ENCODE peak calls at places on chromosomes 4 and X, in eight cellular contexts. One of them, this sample, is unnamed.

GRCh38 chr4:97987019-97987648 is 156.1 kb downstream of the STPG2 start:
- DNase-seq in GM13976: peak; percentile 20
- DNase-seq in Calu3: no peak
- DNase-seq in NCI-H146: no peak
- DNase-seq in OCI-M1: peak; percentile 66
- DNase-seq in NCI-H2171 treated with DMSO at 0.1 percent for 48 hours: peak; percentile 45
- DNase-seq in Jurkat, Clone E6-1: peak; percentile 32
- DNase-seq in activated CD4-positive, alpha-beta memory T cell treated with anti-CD3 and anti-CD28 coated beads, Interleukin-2, amount 10 ng/mL, durations not matched to agents 7 days and 5 days: no peak
- DNase-seq in this sample: peak; percentile 35

GRCh38 chr4:3807311-3807710 is 41.1 kb downstream of the ADRA2C start:
- DNase-seq in GM13976: no peak
- DNase-seq in Calu3: no peak
- DNase-seq in NCI-H146: no peak
- DNase-seq in OCI-M1: no peak
- DNase-seq in NCI-H2171 treated with DMSO at 0.1 percent for 48 hours: no peak
- DNase-seq in Jurkat, Clone E6-1: no peak
- DNase-seq in activated CD4-positive, alpha-beta memory T cell treated with anti-CD3 and anti-CD28 coated beads, Interleukin-2, amount 10 ng/mL, durations not matched to agents 7 days and 5 days: no peak
- DNase-seq in this sample: no peak

GRCh38 chrX:86148024-86148511 is at the start of gene DACH2:
- DNase-seq in GM13976: peak; percentile 64
- DNase-seq in Calu3: no peak
- DNase-seq in NCI-H146: peak; percentile 94
- DNase-seq in OCI-M1: peak; percentile 74
- DNase-seq in NCI-H2171 treated with DMSO at 0.1 percent for 48 hours: peak; percentile 21
- DNase-seq in Jurkat, Clone E6-1: no peak
- DNase-seq in activated CD4-positive, alpha-beta memory T cell treated with anti-CD3 and anti-CD28 coated beads, Interleukin-2, amount 10 ng/mL, durations not matched to agents 7 days and 5 days: peak; percentile 32
- DNase-seq in this sample: peak; percentile 66

GRCh38 chrX:15530318-15530717 is 29.7 kb downstream of the BMX start:
- DNase-seq in GM13976: no peak
- DNase-seq in Calu3: peak; percentile 52
- DNase-seq in NCI-H146: no peak
- DNase-seq in OCI-M1: no peak
- DNase-seq in NCI-H2171 treated with DMSO at 0.1 percent for 48 hours: no peak
- DNase-seq in Jurkat, Clone E6-1: no peak
- DNase-seq in activated CD4-positive, alpha-beta memory T cell treated with anti-CD3 and anti-CD28 coated beads, Interleukin-2, amount 10 ng/mL, durations not matched to agents 7 days and 5 days: no peak
- DNase-seq in this sample: no peak

GRCh38 chr4:93475730-93476129 is 352.8 kb upstream of the ATOH1 start:
- DNase-seq in GM13976: no peak
- DNase-seq in Calu3: no peak
- DNase-seq in NCI-H146: no peak
- DNase-seq in OCI-M1: no peak
- DNase-seq in NCI-H2171 treated with DMSO at 0.1 percent for 48 hours: no peak
- DNase-seq in Jurkat, Clone E6-1: no peak
- DNase-seq in activated CD4-positive, alpha-beta memory T cell treated with anti-CD3 and anti-CD28 coated beads, Interleukin-2, amount 10 ng/mL, durations not matched to agents 7 days and 5 days: no peak
- DNase-seq in this sample: no peak

GRCh38 chr4:82431026-82431745 is 796 bp downstream of the ENOPH1 start:
- DNase-seq in GM13976: peak; percentile 32
- DNase-seq in Calu3: peak; percentile 39
- DNase-seq in NCI-H146: peak; percentile 78
- DNase-seq in OCI-M1: peak; percentile 54
- DNase-seq in NCI-H2171 treated with DMSO at 0.1 percent for 48 hours: peak; percentile 60
- DNase-seq in Jurkat, Clone E6-1: no peak
- DNase-seq in activated CD4-positive, alpha-beta memory T cell treated with anti-CD3 and anti-CD28 coated beads, Interleukin-2, amount 10 ng/mL, durations not matched to agents 7 days and 5 days: peak; percentile 49
- DNase-seq in this sample: peak; percentile 59

GRCh38 chrX:37060999-37061398 is 52.8 kb downstream of the FAM47C start:
- DNase-seq in GM13976: peak; percentile 12
- DNase-seq in Calu3: peak; percentile 57
- DNase-seq in NCI-H146: peak; percentile 3
- DNase-seq in OCI-M1: peak; percentile 73
- DNase-seq in NCI-H2171 treated with DMSO at 0.1 percent for 48 hours: peak; percentile 31
- DNase-seq in Jurkat, Clone E6-1: peak; percentile 21
- DNase-seq in activated CD4-positive, alpha-beta memory T cell treated with anti-CD3 and anti-CD28 coated beads, Interleukin-2, amount 10 ng/mL, durations not matched to agents 7 days and 5 days: no peak
- DNase-seq in this sample: peak; percentile 72

GRCh38 chr4:76800902-76801301 is 97.0 kb downstream of the SOWAHB start:
- DNase-seq in GM13976: peak; percentile 55
- DNase-seq in Calu3: no peak
- DNase-seq in NCI-H146: no peak
- DNase-seq in OCI-M1: no peak
- DNase-seq in NCI-H2171 treated with DMSO at 0.1 percent for 48 hours: no peak
- DNase-seq in Jurkat, Clone E6-1: no peak
- DNase-seq in activated CD4-positive, alpha-beta memory T cell treated with anti-CD3 and anti-CD28 coated beads, Interleukin-2, amount 10 ng/mL, durations not matched to agents 7 days and 5 days: no peak
- DNase-seq in this sample: no peak

GRCh38 chr4:41426523-41426922 is 111.4 kb upstream of the LIMCH1 start:
- DNase-seq in GM13976: no peak
- DNase-seq in Calu3: no peak
- DNase-seq in NCI-H146: no peak
- DNase-seq in OCI-M1: no peak
- DNase-seq in NCI-H2171 treated with DMSO at 0.1 percent for 48 hours: no peak
- DNase-seq in Jurkat, Clone E6-1: no peak
- DNase-seq in activated CD4-positive, alpha-beta memory T cell treated with anti-CD3 and anti-CD28 coated beads, Interleukin-2, amount 10 ng/mL, durations not matched to agents 7 days and 5 days: no peak
- DNase-seq in this sample: peak; percentile 28